ENCODE peak calls at places on chromosomes 11 and 22, in five cellular contexts. One of them, this sample, is unnamed.

GRCh38 chr11:20058749-20059458 is 101.4 kb downstream of the DBX1 start:
- DNase-seq in A549: no peak
- DNase-seq in spleen: no peak
- DNase-seq in upper lobe of left lung: no peak
- DNase-seq in IMR-90: peak; percentile 31
- DNase-seq in this sample: no peak

GRCh38 chr11:92269021-92269420 is 44.4 kb downstream of the FAT3 start:
- DNase-seq in A549: peak; percentile 26
- DNase-seq in spleen: no peak
- DNase-seq in upper lobe of left lung: no peak
- DNase-seq in IMR-90: peak; percentile 42
- DNase-seq in this sample: no peak

GRCh38 chr11:64086263-64086938 is 50.7 kb downstream of the FLRT1 start:
- DNase-seq in A549: no peak
- DNase-seq in spleen: no peak
- DNase-seq in upper lobe of left lung: no peak
- DNase-seq in IMR-90: peak; percentile 14
- DNase-seq in this sample: no peak

GRCh38 chr11:995752-996420 is 40.6 kb downstream of the MUC6 start:
- DNase-seq in A549: no peak
- DNase-seq in spleen: no peak
- DNase-seq in upper lobe of left lung: no peak
- DNase-seq in IMR-90: no peak
- DNase-seq in this sample: no peak

GRCh38 chr22:50031189-50032091 is 18.9 kb upstream of the IL17REL start:
- DNase-seq in A549: no peak
- DNase-seq in spleen: peak; percentile 77
- DNase-seq in upper lobe of left lung: no peak
- DNase-seq in IMR-90: no peak
- DNase-seq in this sample: no peak

GRCh38 chr11:14336507-14337503 is 22.2 kb downstream of the RRAS2 start:
- DNase-seq in A549: peak; percentile 66
- DNase-seq in spleen: no peak
- DNase-seq in upper lobe of left lung: no peak
- DNase-seq in IMR-90: peak; percentile 99
- DNase-seq in this sample: no peak

GRCh38 chr22:44160416-44160815 is 20.3 kb upstream of the PARVG start:
- DNase-seq in A549: no peak
- DNase-seq in spleen: no peak
- DNase-seq in upper lobe of left lung: no peak
- DNase-seq in IMR-90: no peak
- DNase-seq in this sample: no peak

GRCh38 chr11:110081462-110082233 is 11.5 kb upstream of the ZC3H12C start:
- DNase-seq in A549: no peak
- DNase-seq in spleen: no peak
- DNase-seq in upper lobe of left lung: no peak
- DNase-seq in IMR-90: peak; percentile 74
- DNase-seq in this sample: no peak

GRCh38 chr11:26522912-26523610 is 49.0 kb downstream of the MUC15 start:
- DNase-seq in A549: no peak
- DNase-seq in spleen: no peak
- DNase-seq in upper lobe of left lung: no peak
- DNase-seq in IMR-90: peak; percentile 6
- DNase-seq in this sample: no peak

GRCh38 chr11:121936781-121937447 is 179.1 kb downstream of the BLID start:
- DNase-seq in A549: no peak
- DNase-seq in spleen: no peak
- DNase-seq in upper lobe of left lung: no peak
- DNase-seq in IMR-90: peak; percentile 89
- DNase-seq in this sample: no peak

GRCh38 chr22:48707749-48708557 is 1119.7 kb downstream of the BRD1 start:
- DNase-seq in A549: no peak
- DNase-seq in spleen: peak; percentile 69
- DNase-seq in upper lobe of left lung: no peak
- DNase-seq in IMR-90: no peak
- DNase-seq in this sample: peak; percentile 54

DNA sequence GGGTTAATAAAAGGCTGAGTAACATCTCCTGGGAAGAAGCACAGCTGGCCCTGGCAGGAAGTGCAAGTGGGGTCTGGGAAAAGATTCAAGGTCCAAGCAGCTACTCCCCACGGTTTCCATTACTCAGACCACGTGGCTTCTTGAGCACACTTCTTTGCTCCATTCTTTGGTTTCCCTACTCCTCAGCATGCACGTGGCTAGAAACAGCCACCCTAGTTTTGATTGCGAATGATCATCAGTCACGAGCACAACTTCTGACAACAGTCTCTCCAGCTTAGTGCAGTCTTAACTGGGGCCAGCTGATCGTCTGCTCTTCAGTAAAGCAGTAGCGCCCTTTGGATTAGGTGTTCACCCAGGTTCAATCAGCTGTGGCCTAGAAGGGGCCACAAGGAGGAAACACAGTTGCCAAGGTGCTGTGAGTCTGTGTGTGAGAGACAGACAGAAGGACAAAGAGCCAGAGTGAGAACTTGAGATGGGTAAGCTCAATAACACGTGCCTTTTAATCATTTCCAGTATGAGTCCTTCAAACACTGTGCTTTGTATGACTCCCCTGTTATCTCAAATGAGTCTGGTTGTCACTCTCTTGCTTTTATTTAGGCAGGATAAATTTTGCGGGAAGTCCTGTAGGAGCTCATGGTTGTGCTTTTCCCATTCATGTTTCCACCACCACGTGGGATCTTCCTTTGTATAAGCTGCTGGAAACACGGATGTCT is 956 bp upstream of the PARVA start:
- DNase-seq in A549: no peak
- DNase-seq in spleen: no peak
- DNase-seq in upper lobe of left lung: no peak
- DNase-seq in IMR-90: peak; percentile 91
- DNase-seq in this sample: no peak
- TF ChIP-seq POLR2A in A549: no peak
- TF ChIP-seq POLR2A in spleen: no peak
- TF ChIP-seq POLR2A in upper lobe of left lung: no peak
- TF ChIP-seq POLR2A in IMR-90: no peak
- TF ChIP-seq POLR2A in this sample: no peak

GRCh38 chr22:25623310-25623734 is 58.8 kb downstream of the GRK3 start:
- DNase-seq in A549: no peak
- DNase-seq in spleen: no peak
- DNase-seq in upper lobe of left lung: no peak
- DNase-seq in IMR-90: no peak
- DNase-seq in this sample: no peak

GRCh38 chr22:25623851-25624250 is 59.4 kb downstream of the GRK3 start:
- DNase-seq in A549: no peak
- DNase-seq in spleen: no peak
- DNase-seq in upper lobe of left lung: no peak
- DNase-seq in IMR-90: no peak
- DNase-seq in this sample: no peak

GRCh38 chr22:25626146-25626992 is 61.9 kb downstream of the GRK3 start:
- DNase-seq in A549: no peak
- DNase-seq in spleen: no peak
- DNase-seq in upper lobe of left lung: no peak
- DNase-seq in IMR-90: no peak
- DNase-seq in this sample: no peak

GRCh38 chr22:25624486-25624885 is 60.0 kb downstream of the GRK3 start:
- DNase-seq in A549: no peak
- DNase-seq in spleen: no peak
- DNase-seq in upper lobe of left lung: no peak
- DNase-seq in IMR-90: no peak
- DNase-seq in this sample: no peak

GRCh38 chr22:25622011-25622410 is 57.5 kb downstream of the GRK3 start:
- DNase-seq in A549: no peak
- DNase-seq in spleen: no peak
- DNase-seq in upper lobe of left lung: no peak
- DNase-seq in IMR-90: peak; percentile 23
- DNase-seq in this sample: no peak
- H3K4me3 ChIP-seq in A549: no peak overlapping the region
- H3K4me3 ChIP-seq in spleen: no peak overlapping the region
- H3K4me3 ChIP-seq in upper lobe of left lung: no peak overlapping the region
- H3K4me3 ChIP-seq in IMR-90: no peak overlapping the region
- H3K4me3 ChIP-seq in this sample: no peak overlapping the region

DNA sequence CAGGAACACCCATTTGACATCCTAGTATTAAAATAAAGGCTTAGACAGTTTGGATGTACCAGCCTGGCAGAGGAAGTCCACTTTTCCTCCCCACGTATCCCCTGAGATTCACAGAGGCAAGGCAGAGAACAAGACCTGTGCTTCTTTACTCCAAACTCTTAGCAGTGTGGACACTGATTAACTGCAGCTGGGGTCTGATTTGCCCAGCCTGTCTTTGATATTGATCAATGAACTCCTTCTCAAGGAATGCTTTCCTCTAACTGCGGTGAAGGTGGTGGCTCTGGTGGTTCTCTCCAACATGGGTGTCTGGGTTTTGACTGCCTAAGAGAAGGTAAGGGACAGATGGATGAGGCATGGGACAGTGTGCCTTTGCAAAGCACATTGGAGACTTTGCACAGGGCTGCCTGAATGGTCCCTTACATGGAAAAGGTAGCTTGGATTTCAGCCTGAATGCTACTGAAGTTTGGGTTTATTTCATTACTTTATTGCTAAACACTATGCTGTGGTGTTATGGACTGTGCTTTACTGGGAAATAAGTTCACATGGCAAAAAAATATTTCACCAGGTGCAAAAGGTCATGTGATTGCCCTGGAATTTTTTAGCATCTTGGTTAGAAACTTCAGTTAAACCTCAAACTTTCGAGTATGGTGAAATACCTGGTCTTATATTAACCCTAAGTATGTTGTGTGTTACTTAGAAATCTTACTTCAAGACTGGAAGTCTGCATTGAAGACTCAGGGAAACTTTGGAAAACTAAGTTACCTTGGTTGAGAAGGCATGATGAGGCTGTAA is 1.8 kb downstream of the GAS2 start:
- DNase-seq in A549: no peak
- DNase-seq in spleen: no peak
- DNase-seq in upper lobe of left lung: no peak
- DNase-seq in IMR-90: no peak
- DNase-seq in this sample: no peak
- TF ChIP-seq POLR2A in A549: no peak
- TF ChIP-seq POLR2A in spleen: no peak
- TF ChIP-seq POLR2A in upper lobe of left lung: no peak
- TF ChIP-seq POLR2A in IMR-90: no peak
- TF ChIP-seq POLR2A in this sample: no peak

DNA sequence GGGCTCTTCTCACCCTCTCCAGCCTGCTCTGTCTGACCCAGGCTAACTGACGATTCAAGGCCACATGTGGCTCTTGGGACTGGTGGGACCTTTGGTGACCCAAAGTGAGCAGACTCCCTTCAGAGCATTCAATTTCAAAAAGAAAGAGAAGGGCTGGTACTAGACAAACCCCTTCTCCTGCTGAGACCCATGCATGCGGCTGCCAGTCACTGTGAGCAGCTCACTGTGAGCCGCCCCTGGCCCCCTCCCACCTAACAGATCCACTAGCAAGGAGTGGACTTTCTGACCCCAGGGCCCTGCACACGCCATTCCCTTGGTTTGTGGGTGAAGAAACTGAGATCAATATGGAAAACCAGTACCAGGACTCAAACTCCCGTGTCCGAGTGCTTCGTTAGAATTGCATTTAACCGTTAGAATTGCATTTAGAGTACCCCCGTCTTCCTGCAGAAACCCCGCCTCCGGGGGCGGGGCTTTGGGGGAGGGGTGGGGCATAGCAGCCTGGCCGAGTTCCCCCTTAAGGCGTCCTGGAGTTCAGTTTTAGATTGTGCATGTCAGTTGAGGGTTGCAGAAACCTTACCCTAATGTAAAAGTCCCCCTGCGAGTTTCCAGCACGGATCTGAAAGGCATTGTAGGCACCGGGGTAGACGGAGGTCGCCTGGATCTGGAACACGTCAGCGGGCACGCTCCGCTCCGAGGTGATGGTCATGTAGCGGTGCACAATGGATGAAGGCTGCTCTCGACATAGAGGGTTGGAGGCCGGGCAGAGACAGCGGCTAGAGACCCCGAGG is 5.1 kb downstream of the EFEMP2 start:
- DNase-seq in A549: no peak
- DNase-seq in spleen: peak; percentile 72
- DNase-seq in upper lobe of left lung: no peak
- DNase-seq in IMR-90: no peak
- DNase-seq in this sample: no peak
- H3K4me3 ChIP-seq in A549: no peak overlapping the region
- H3K4me3 ChIP-seq in spleen: no peak overlapping the region
- H3K4me3 ChIP-seq in upper lobe of left lung: no peak overlapping the region
- H3K4me3 ChIP-seq in IMR-90: no peak overlapping the region
- H3K4me3 ChIP-seq in this sample: no peak overlapping the region

GRCh38 chr22:37796079-37796478 is 11.7 kb upstream of the GCAT start:
- DNase-seq in A549: no peak
- DNase-seq in spleen: no peak
- DNase-seq in upper lobe of left lung: no peak
- DNase-seq in IMR-90: no peak
- DNase-seq in this sample: no peak
- TF ChIP-seq POLR2A in A549: no peak
- TF ChIP-seq POLR2A in spleen: no peak
- TF ChIP-seq POLR2A in upper lobe of left lung: no peak
- TF ChIP-seq POLR2A in IMR-90: no peak
- TF ChIP-seq POLR2A in this sample: no peak

DNA sequence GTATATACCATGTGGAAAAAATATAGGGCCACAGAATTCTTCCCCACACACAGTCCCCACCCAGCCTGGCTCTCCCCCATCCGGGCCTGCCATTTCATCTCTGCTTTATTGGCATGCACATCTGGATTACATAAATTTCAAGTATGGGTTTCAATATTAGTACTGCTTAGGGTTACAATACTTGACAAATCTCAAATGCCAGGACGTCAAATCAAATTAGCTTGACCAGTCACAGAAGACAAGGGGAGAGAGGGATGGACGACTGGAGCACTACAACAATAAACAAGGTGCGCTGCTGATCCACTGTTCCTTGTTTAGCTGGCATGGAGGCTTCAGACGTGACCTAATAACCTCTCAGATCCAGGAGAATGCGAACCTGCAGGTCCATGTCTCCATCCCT is 81.3 kb downstream of the ABTB2 start:
- DNase-seq in A549: no peak
- DNase-seq in spleen: no peak
- DNase-seq in upper lobe of left lung: no peak
- DNase-seq in IMR-90: no peak
- DNase-seq in this sample: no peak
- H3K4me3 ChIP-seq in A549: no peak overlapping the region
- H3K4me3 ChIP-seq in spleen: no peak overlapping the region
- H3K4me3 ChIP-seq in upper lobe of left lung: no peak overlapping the region
- H3K4me3 ChIP-seq in IMR-90: no peak overlapping the region
- H3K4me3 ChIP-seq in this sample: no peak overlapping the region

GRCh38 chr11:66344550-66345315 is at the start of gene BRMS1:
- DNase-seq in A549: peak; percentile 94
- DNase-seq in spleen: peak; percentile 100
- DNase-seq in upper lobe of left lung: peak; percentile 99
- DNase-seq in IMR-90: peak; percentile 97
- DNase-seq in this sample: peak; percentile 98
- TF ChIP-seq POLR2A in A549: peak; percentile 97
- TF ChIP-seq POLR2A in spleen: peak; percentile 81
- TF ChIP-seq POLR2A in upper lobe of left lung: no peak
- TF ChIP-seq POLR2A in IMR-90: peak; percentile 98
- TF ChIP-seq POLR2A in this sample: peak; percentile 73

GRCh38 chr22:37050913-37051628 is 471 bp upstream of the KCTD17 start:
- DNase-seq in A549: no peak
- DNase-seq in spleen: no peak
- DNase-seq in upper lobe of left lung: no peak
- DNase-seq in IMR-90: no peak
- DNase-seq in this sample: no peak
- H3K4me3 ChIP-seq in A549: peak overlapping the region; percentile 89
- H3K4me3 ChIP-seq in spleen: peak overlapping the region; percentile 93
- H3K4me3 ChIP-seq in upper lobe of left lung: no peak overlapping the region
- H3K4me3 ChIP-seq in IMR-90: peak overlapping the region; percentile 39
- H3K4me3 ChIP-seq in this sample: peak overlapping the region; percentile 60

GRCh38 chr11:117092951-117093590 is 5.2 kb downstream of the SIK3 start:
- DNase-seq in A549: no peak
- DNase-seq in spleen: no peak
- DNase-seq in upper lobe of left lung: no peak
- DNase-seq in IMR-90: no peak
- DNase-seq in this sample: no peak
- TF ChIP-seq POLR2A in A549: no peak
- TF ChIP-seq POLR2A in spleen: no peak
- TF ChIP-seq POLR2A in upper lobe of left lung: no peak
- TF ChIP-seq POLR2A in IMR-90: no peak
- TF ChIP-seq POLR2A in this sample: no peak